ENCODE peak calls at places on chromosomes 12 and 14, in eight cellular contexts. Y is right lobe of liver; E is mammary epithelial cell; W is brain microvascular endothelial cell; T is CD8-positive, alpha-beta T cell; F is ovary; H is neural progenitor cell; Z is Karpas-422. B is an unnamed sample. For H3K36me3, the result is how much of the 10 kb centered on the place peaks cover.

GRCh38 chr12:4302881-4303280 is 18.1 kb upstream of the TIGAR start:
- DNase-seq in Y (no peak), E (no peak), W (no peak), T (no peak), F (no peak), H (no peak), Z (no peak), B (no peak)

GRCh38 chr12:58529114-58529665 is 391.1 kb downstream of the LRIG3 start:
- DNase-seq in Y (no peak), E (peak), W (peak), T (no peak), F (no peak), H (no peak), Z (no peak), B (no peak)

GRCh38 chr12:7130791-7131501 is 775 bp downstream of the CLSTN3 start:
- DNase-seq in Y (peak), E (no peak), W (no peak), T (peak), F (peak), H (peak), Z (peak), B (peak)

GRCh38 chr12:29990971-29991370 is 207.2 kb upstream of the TMTC1 start:
- DNase-seq in Y (no peak), E (no peak), W (no peak), T (no peak), F (no peak), H (no peak), Z (no peak), B (no peak)

GRCh38 chr12:26271889-26272492 is 76.6 kb downstream of the SSPN start:
- DNase-seq in Y (peak), E (peak), W (peak), T (no peak), F (peak), H (no peak), Z (no peak), B (peak)

GRCh38 chr12:131275824-131276223 is 322.1 kb downstream of the ADGRD1 start:
- DNase-seq in Y (peak), E (no peak), W (no peak), T (no peak), F (no peak), H (no peak), Z (no peak), B (no peak)

GRCh38 chr12:124610629-124611558 is 43.5 kb upstream of the NCOR2 start:
- DNase-seq in Y (no peak), E (no peak), W (no peak), T (no peak), F (no peak), H (no peak), Z (no peak), B (no peak)

GRCh38 chr14:73591690-73592448 is at the start of gene ACOT4:
- DNase-seq in Y (peak), E (peak), W (no peak), T (peak), F (peak), H (peak), Z (peak), B (peak)

GRCh38 chr14:33596211-33597080 is 354.4 kb downstream of the EGLN3 start:
- DNase-seq in Y (no peak), E (no peak), W (no peak), T (no peak), F (no peak), H (no peak), Z (no peak), B (no peak)

GRCh38 chr12:45388545-45388944 is 172.7 kb downstream of the ANO6 start:
- DNase-seq in Y (no peak), E (peak), W (peak), T (no peak), F (no peak), H (peak), Z (peak), B (no peak)

GRCh38 chr12:4825139-4825858 is 84.4 kb upstream of the KCNA1 start:
- DNase-seq in Y (no peak), E (no peak), W (peak), T (no peak), F (no peak), H (no peak), Z (no peak), B (no peak)

GRCh38 chr12:107748472-107748871 is 12.5 kb downstream of the PRDM4 start:
- DNase-seq in Y (no peak), E (peak), W (peak), T (no peak), F (no peak), H (no peak), Z (no peak), B (no peak)

GRCh38 chr12:128791395-128792322 is 32.1 kb downstream of the SLC15A4 start:
- DNase-seq in Y (no peak), E (peak), W (no peak), T (no peak), F (no peak), H (no peak), Z (no peak), B (peak)

GRCh38 chr12:1936406-1937320 is 18.2 kb upstream of the CACNA2D4 start:
- DNase-seq in Y (peak), E (peak), W (peak), T (no peak), F (peak), H (no peak), Z (no peak), B (no peak)

GRCh38 chr12:29508949-29509348 is 11.5 kb upstream of the OVCH1 start:
- DNase-seq in Y (no peak), E (no peak), W (no peak), T (no peak), F (no peak), H (no peak), Z (no peak), B (no peak)

GRCh38 chr12:94260717-94261116 is 112.3 kb downstream of the PLXNC1 start:
- DNase-seq in Y (no peak), E (no peak), W (no peak), T (no peak), F (no peak), H (no peak), Z (no peak), B (no peak)

GRCh38 chr14:64082837-64083236 is 211.3 kb downstream of the ESR2 start:
- DNase-seq in Y (no peak), E (no peak), W (peak), T (no peak), F (peak), H (no peak), Z (no peak), B (no peak)

GRCh38 chr12:72272731-72273498 is 745 bp downstream of the TRHDE start:
- DNase-seq in Y (peak), E (peak), W (no peak), T (no peak), F (peak), H (peak), Z (no peak), B (peak)

GRCh38 chr12:52791271-52792184 is 4.4 kb downstream of the KRT3 start:
- DNase-seq in Y (no peak), E (no peak), W (no peak), T (no peak), F (no peak), H (no peak), Z (no peak), B (no peak)

GRCh38 chr12:53443955-53444354 is 2.4 kb downstream of the PRR13 start:
- DNase-seq in Y (no peak), E (no peak), W (no peak), T (no peak), F (no peak), H (no peak), Z (no peak), B (no peak)

GRCh38 chr14:73662439-73663056 is 17.8 kb downstream of the DNAL1 start:
- DNase-seq in Y (no peak), E (peak), W (peak), T (no peak), F (no peak), H (peak), Z (no peak), B (no peak)

GRCh38 chr12:131825146-131825892 is 2.9 kb upstream of the MMP17 start:
- DNase-seq in Y (no peak), E (no peak), W (no peak), T (no peak), F (peak), H (no peak), Z (no peak), B (no peak)

GRCh38 chr14:101716956-101717662 is 44.4 kb upstream of the PPP2R5C start:
- DNase-seq in Y (no peak), E (peak), W (no peak), T (no peak), F (no peak), H (no peak), Z (peak), B (no peak)

GRCh38 chr14:56803816-56804535 is 6.3 kb downstream of the OTX2 start:
- DNase-seq in Y (no peak), E (no peak), W (no peak), T (no peak), F (no peak), H (no peak), Z (no peak), B (no peak)

GRCh38 chr12:115572440-115572839 is 705.1 kb downstream of the MED13L start:
- DNase-seq in Y (no peak), E (peak), W (no peak), T (no peak), F (no peak), H (no peak), Z (no peak), B (peak)

DNA sequence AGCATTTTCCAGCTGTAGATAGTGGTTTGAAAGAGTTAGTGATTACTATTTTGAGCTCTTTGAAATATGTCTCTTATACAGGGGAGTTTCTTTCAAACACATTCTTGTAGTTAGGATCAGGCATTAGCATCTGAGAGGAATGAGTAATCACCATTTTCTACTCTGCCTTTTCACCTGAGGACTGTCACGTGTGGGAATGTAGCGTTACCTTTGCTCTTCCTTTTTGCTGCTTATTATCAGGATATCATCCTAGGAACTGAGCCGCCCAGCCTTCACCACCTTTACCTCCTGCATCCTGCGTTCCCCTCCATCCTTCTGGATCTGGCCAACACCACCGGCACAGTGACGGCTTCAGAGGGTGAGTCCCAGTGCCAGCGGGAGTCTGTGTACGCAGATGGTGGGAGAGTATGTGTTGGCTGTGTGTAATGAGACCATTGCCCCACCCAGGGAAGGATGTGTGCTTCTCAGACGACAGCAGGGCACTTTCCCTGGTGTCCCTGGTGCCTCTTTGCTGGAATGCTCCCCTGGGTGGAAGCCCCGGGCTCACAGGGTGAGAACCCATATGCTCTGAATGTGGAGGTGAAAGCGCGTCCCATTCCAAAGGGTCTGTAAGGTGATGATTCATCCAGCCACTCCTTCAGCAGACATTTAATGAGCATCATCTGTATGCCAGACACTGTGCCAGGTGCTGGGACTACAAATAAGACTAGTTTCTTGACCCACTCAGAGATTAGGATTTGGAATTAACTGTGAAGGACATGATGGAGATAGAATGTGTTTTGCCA is 27.5 kb downstream of the GSG1 start:
- DNase-seq in Y (no peak), E (no peak), W (no peak), T (no peak), F (no peak), H (no peak), Z (no peak), B (no peak)
- H3K4me3 ChIP-seq in Y (no peak), E (no peak), W (no peak), T (no peak), F (no peak), H (no peak), Z (no peak), B (no peak)

GRCh38 chr14:91316761-91317160 is 72.3 kb upstream of the GPR68 start:
- DNase-seq in Y (no peak), E (no peak), W (no peak), T (no peak), F (no peak), H (no peak), Z (no peak), B (no peak)
- H3K36me3 ChIP-seq in Y (under half), E (under half), W (under half), T (half or more), F (under half), H (under half), Z (under half), B (half or more)

GRCh38 chr14:69355155-69355954 is 42.7 kb downstream of the ERH start:
- DNase-seq in Y (no peak), E (no peak), W (no peak), T (no peak), F (no peak), H (no peak), Z (no peak), B (no peak)
- H3K4me3 ChIP-seq in Y (no peak), E (no peak), W (no peak), T (no peak), F (no peak), H (no peak), Z (no peak), B (peak)

GRCh38 chr12:103482365-103482764 is 13.4 kb downstream of the C12orf42 start:
- DNase-seq in Y (no peak), E (no peak), W (no peak), T (no peak), F (no peak), H (no peak), Z (no peak), B (no peak)
- H3K36me3 ChIP-seq in Y (under half), E (under half), W (under half), T (under half), F (under half), H (under half), Z (under half), B (under half)

GRCh38 chr12:127145543-127145928 is 1121.4 kb upstream of the TMEM132C start:
- DNase-seq in Y (no peak), E (no peak), W (no peak), T (no peak), F (no peak), H (no peak), Z (no peak), B (no peak)
- H3K4me3 ChIP-seq in Y (peak), E (peak), W (peak), T (peak), F (peak), H (no peak), Z (no peak), B (no peak)

GRCh38 chr12:121326996-121327674 is 25.1 kb downstream of the ANAPC5 start:
- DNase-seq in Y (no peak), E (no peak), W (no peak), T (no peak), F (no peak), H (no peak), Z (no peak), B (no peak)

GRCh38 chr12:121330692-121331091 is 21.5 kb downstream of the ANAPC5 start:
- DNase-seq in Y (no peak), E (no peak), W (no peak), T (no peak), F (no peak), H (no peak), Z (no peak), B (no peak)

GRCh38 chr12:121330195-121330594 is 22.0 kb downstream of the ANAPC5 start:
- DNase-seq in Y (no peak), E (no peak), W (no peak), T (no peak), F (no peak), H (no peak), Z (no peak), B (no peak)

GRCh38 chr12:121331268-121331667 is 20.9 kb downstream of the ANAPC5 start:
- DNase-seq in Y (no peak), E (no peak), W (no peak), T (no peak), F (no peak), H (no peak), Z (no peak), B (no peak)

DNA sequence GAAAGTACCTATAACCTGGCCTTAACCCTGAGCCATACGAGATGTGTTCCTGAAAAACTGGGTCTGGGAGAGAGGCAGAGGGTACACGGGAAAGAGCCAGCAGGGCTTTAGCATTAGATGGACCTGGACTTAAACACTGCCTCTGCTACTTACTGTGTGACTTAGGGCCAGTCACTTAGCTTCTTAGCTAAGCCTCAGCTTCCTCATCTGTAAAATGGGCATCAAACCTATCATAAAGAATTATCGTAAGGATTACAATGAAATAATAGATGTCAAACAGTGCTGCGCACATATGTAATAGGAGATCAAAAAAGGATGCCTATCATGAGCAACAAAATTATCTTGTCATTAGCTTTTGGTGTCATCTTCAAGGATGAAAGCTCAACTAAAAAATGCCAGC is 23.6 kb downstream of the ANAPC5 start:
- DNase-seq in Y (no peak), E (no peak), W (no peak), T (no peak), F (no peak), H (no peak), Z (no peak), B (no peak)
- H3K36me3 ChIP-seq in Y (half or more), E (under half), W (half or more), T (half or more), F (under half), H (under half), Z (half or more), B (under half)

DNA sequence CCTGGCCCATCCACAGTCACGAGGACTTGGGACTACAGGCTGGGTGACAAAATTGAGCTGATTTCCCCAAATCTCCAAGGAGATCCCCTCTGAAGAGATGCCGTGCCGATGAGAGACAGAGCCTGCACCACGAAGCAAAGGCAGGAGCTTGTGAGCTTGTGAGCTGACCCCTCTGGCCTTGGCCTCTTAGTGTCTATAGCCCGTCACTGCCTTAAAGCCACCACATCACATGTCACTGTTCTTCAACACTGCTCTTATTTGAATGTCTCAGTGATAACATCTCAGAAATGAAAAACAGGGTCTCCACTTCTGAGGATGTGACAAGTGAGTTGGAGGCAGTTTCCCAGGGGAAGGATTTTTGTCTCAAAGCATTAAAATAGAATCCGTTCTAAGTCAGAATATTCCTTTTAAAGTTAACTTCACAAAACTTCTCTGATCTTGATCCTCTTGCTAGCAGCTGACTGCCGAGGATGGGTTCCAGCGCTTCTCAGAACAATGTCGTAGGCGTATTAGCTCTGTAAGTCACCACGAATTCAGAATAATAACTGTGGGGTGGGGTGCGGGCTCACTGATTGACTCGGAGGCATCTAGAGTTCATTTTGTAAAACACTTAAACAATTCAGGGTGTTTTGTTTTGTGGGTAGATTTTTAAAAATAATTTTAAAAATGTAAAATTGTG is 37.5 kb downstream of the CHST11 start:
- DNase-seq in Y (no peak), E (no peak), W (peak), T (peak), F (peak), H (no peak), Z (no peak), B (peak)
- H3K4me3 ChIP-seq in Y (no peak), E (no peak), W (no peak), T (no peak), F (no peak), H (no peak), Z (no peak), B (peak)

DNA sequence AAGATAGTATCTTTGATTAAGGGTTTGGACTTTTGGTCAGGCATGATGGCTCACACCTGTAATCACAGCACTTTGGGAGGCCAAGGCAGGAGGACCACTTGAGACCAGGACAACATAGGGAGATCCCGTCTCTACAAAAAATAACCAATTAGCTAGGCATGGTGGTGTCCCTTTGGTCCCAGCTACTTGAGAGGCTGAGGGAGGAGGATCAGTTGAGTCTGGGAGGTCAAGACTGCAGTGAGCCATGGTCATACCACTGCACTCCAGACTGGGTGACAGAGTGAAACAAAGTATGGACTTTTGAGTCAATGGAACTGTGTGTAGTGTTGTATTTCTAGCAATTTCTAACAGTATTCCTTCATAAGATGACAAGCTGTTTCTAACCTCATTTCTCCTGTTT is 38.7 kb upstream of the CCDC88C start:
- DNase-seq in Y (no peak), E (no peak), W (no peak), T (no peak), F (no peak), H (no peak), Z (no peak), B (no peak)
- H3K36me3 ChIP-seq in Y (half or more), E (under half), W (under half), T (under half), F (under half), H (under half), Z (half or more), B (under half)

B was measured in GM06990.